ENCODE peak calls at places on chromosome 11, in nine cellular contexts. One of them, this sample, is unnamed.

GRCh38 chr11:34570584-34570983 is 50.3 kb upstream of the EHF start:
- DNase-seq in astrocyte: peak; percentile 73
- DNase-seq in mucosa of descending colon: no peak
- DNase-seq in CD4-positive, alpha-beta T cell: no peak
- DNase-seq in BJ: no peak
- DNase-seq in upper lobe of right lung: no peak
- DNase-seq in sigmoid colon: no peak
- DNase-seq in neural crest cell: no peak
- DNase-seq in lung: no peak
- DNase-seq in this sample: no peak

GRCh38 chr11:120034176-120034575 is 103.7 kb downstream of the TRIM29 start:
- DNase-seq in astrocyte: no peak
- DNase-seq in mucosa of descending colon: no peak
- DNase-seq in CD4-positive, alpha-beta T cell: no peak
- DNase-seq in BJ: no peak
- DNase-seq in upper lobe of right lung: no peak
- DNase-seq in sigmoid colon: no peak
- DNase-seq in neural crest cell: no peak
- DNase-seq in lung: no peak
- DNase-seq in this sample: no peak

GRCh38 chr11:59802639-59803176 is 7.9 kb downstream of the MRPL16 start:
- DNase-seq in astrocyte: peak; percentile 32
- DNase-seq in mucosa of descending colon: no peak
- DNase-seq in CD4-positive, alpha-beta T cell: no peak
- DNase-seq in BJ: no peak
- DNase-seq in upper lobe of right lung: no peak
- DNase-seq in sigmoid colon: no peak
- DNase-seq in neural crest cell: peak; percentile 14
- DNase-seq in lung: no peak
- DNase-seq in this sample: no peak

GRCh38 chr11:87368876-87369480 is 331.2 kb downstream of the TMEM135 start:
- DNase-seq in astrocyte: peak; percentile 60
- DNase-seq in mucosa of descending colon: no peak
- DNase-seq in CD4-positive, alpha-beta T cell: no peak
- DNase-seq in BJ: no peak
- DNase-seq in upper lobe of right lung: no peak
- DNase-seq in sigmoid colon: no peak
- DNase-seq in neural crest cell: no peak
- DNase-seq in lung: no peak
- DNase-seq in this sample: no peak

GRCh38 chr11:77088236-77089003 is 14.2 kb upstream of the OMP start:
- DNase-seq in astrocyte: no peak
- DNase-seq in mucosa of descending colon: peak; percentile 72
- DNase-seq in CD4-positive, alpha-beta T cell: no peak
- DNase-seq in BJ: no peak
- DNase-seq in upper lobe of right lung: peak; percentile 11
- DNase-seq in sigmoid colon: peak; percentile 54
- DNase-seq in neural crest cell: no peak
- DNase-seq in lung: no peak
- DNase-seq in this sample: peak; percentile 7

GRCh38 chr11:19380375-19380774 is 139.6 kb upstream of the E2F8 start:
- DNase-seq in astrocyte: peak; percentile 84
- DNase-seq in mucosa of descending colon: no peak
- DNase-seq in CD4-positive, alpha-beta T cell: no peak
- DNase-seq in BJ: peak; percentile 63
- DNase-seq in upper lobe of right lung: no peak
- DNase-seq in sigmoid colon: no peak
- DNase-seq in neural crest cell: no peak
- DNase-seq in lung: no peak
- DNase-seq in this sample: no peak

GRCh38 chr11:77502501-77502900 is 28.6 kb upstream of the PAK1 start:
- DNase-seq in astrocyte: no peak
- DNase-seq in mucosa of descending colon: no peak
- DNase-seq in CD4-positive, alpha-beta T cell: no peak
- DNase-seq in BJ: no peak
- DNase-seq in upper lobe of right lung: no peak
- DNase-seq in sigmoid colon: no peak
- DNase-seq in neural crest cell: no peak
- DNase-seq in lung: no peak
- DNase-seq in this sample: peak; percentile 23

GRCh38 chr11:279040-279965 is 1.1 kb downstream of the NLRP6 start:
- DNase-seq in astrocyte: no peak
- DNase-seq in mucosa of descending colon: peak; percentile 55
- DNase-seq in CD4-positive, alpha-beta T cell: no peak
- DNase-seq in BJ: no peak
- DNase-seq in upper lobe of right lung: peak; percentile 69
- DNase-seq in sigmoid colon: peak; percentile 58
- DNase-seq in neural crest cell: no peak
- DNase-seq in lung: no peak
- DNase-seq in this sample: no peak

DNA sequence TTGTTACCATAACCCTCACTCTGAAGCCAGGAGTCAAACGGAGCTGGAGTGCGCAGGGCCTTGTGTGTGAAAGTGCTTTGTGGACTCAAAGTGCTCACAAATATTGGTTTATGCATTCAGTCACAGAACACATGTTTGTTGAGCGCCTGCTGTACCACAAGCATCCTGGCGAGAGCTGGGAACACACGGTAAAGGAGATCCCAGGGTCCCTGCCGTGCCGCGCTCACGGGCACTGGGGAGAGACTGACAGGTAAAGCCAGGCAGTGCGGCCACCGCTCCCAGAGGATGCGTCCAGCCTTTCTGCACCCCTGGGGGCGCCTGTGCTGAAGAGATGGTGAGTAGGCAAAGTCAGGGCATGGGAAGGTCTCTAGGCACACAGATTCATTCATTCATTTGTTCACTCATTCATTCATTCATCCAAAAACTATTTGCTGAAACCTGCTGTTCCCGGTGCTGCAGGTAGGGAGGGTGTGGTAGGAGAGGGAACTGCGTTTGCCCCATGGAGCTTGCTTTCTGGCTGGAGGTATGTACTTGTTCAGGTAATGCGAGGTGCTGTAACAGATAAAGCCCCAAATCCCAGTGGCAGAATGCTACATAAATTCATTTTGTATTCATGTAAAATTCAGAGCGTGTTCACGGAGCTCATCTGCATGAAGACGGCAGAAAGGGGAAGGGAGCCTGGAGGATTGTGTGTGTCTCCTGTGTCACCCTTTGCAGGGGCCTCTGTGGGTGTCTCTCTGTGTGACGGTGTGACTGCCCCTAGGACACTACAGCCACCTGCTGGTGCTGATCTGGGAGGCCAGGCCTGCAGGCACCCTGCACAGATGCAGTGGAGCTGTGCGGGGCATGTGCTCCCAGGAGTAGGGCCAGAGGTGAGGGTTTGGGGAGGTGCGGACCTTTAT is 167.0 kb upstream of the B3GAT1 start:
- DNase-seq in astrocyte: no peak
- DNase-seq in mucosa of descending colon: peak; percentile 54
- DNase-seq in CD4-positive, alpha-beta T cell: no peak
- DNase-seq in BJ: no peak
- DNase-seq in upper lobe of right lung: no peak
- DNase-seq in sigmoid colon: peak; percentile 36
- DNase-seq in neural crest cell: no peak
- DNase-seq in lung: peak; percentile 24
- DNase-seq in this sample: no peak
- TF ChIP-seq CTCF in astrocyte: no peak
- TF ChIP-seq CTCF in mucosa of descending colon: no peak
- TF ChIP-seq CTCF in CD4-positive, alpha-beta T cell: no peak
- TF ChIP-seq CTCF in BJ: no peak
- TF ChIP-seq CTCF in upper lobe of right lung: no peak
- TF ChIP-seq CTCF in sigmoid colon: no peak
- TF ChIP-seq CTCF in neural crest cell: peak; percentile 42
- TF ChIP-seq CTCF in lung: no peak
- TF ChIP-seq CTCF in this sample: peak; percentile 3

GRCh38 chr11:63427971-63428508 is 58.5 kb downstream of the SLC22A9 start:
- DNase-seq in astrocyte: no peak
- DNase-seq in mucosa of descending colon: no peak
- DNase-seq in CD4-positive, alpha-beta T cell: no peak
- DNase-seq in BJ: no peak
- DNase-seq in upper lobe of right lung: no peak
- DNase-seq in sigmoid colon: no peak
- DNase-seq in neural crest cell: no peak
- DNase-seq in lung: no peak
- DNase-seq in this sample: no peak
- TF ChIP-seq CTCF in astrocyte: no peak
- TF ChIP-seq CTCF in mucosa of descending colon: no peak
- TF ChIP-seq CTCF in CD4-positive, alpha-beta T cell: no peak
- TF ChIP-seq CTCF in BJ: no peak
- TF ChIP-seq CTCF in upper lobe of right lung: no peak
- TF ChIP-seq CTCF in sigmoid colon: no peak
- TF ChIP-seq CTCF in neural crest cell: no peak
- TF ChIP-seq CTCF in lung: no peak
- TF ChIP-seq CTCF in this sample: no peak

GRCh38 chr11:113272281-113272680 is 42.1 kb upstream of the TTC12 start:
- DNase-seq in astrocyte: no peak
- DNase-seq in mucosa of descending colon: no peak
- DNase-seq in CD4-positive, alpha-beta T cell: no peak
- DNase-seq in BJ: no peak
- DNase-seq in upper lobe of right lung: no peak
- DNase-seq in sigmoid colon: no peak
- DNase-seq in neural crest cell: no peak
- DNase-seq in lung: no peak
- DNase-seq in this sample: no peak

GRCh38 chr11:113272927-113273615 is 41.3 kb upstream of the TTC12 start:
- DNase-seq in astrocyte: no peak
- DNase-seq in mucosa of descending colon: no peak
- DNase-seq in CD4-positive, alpha-beta T cell: no peak
- DNase-seq in BJ: no peak
- DNase-seq in upper lobe of right lung: no peak
- DNase-seq in sigmoid colon: no peak
- DNase-seq in neural crest cell: no peak
- DNase-seq in lung: no peak
- DNase-seq in this sample: no peak

GRCh38 chr11:113275602-113276001 is 38.8 kb upstream of the TTC12 start:
- DNase-seq in astrocyte: no peak
- DNase-seq in mucosa of descending colon: no peak
- DNase-seq in CD4-positive, alpha-beta T cell: no peak
- DNase-seq in BJ: no peak
- DNase-seq in upper lobe of right lung: no peak
- DNase-seq in sigmoid colon: no peak
- DNase-seq in neural crest cell: no peak
- DNase-seq in lung: no peak
- DNase-seq in this sample: no peak

GRCh38 chr11:113273720-113274119 is 40.7 kb upstream of the TTC12 start:
- DNase-seq in astrocyte: no peak
- DNase-seq in mucosa of descending colon: no peak
- DNase-seq in CD4-positive, alpha-beta T cell: no peak
- DNase-seq in BJ: no peak
- DNase-seq in upper lobe of right lung: no peak
- DNase-seq in sigmoid colon: no peak
- DNase-seq in neural crest cell: no peak
- DNase-seq in lung: no peak
- DNase-seq in this sample: peak; percentile 69

GRCh38 chr11:113274708-113275582 is 39.4 kb upstream of the TTC12 start:
- DNase-seq in astrocyte: no peak
- DNase-seq in mucosa of descending colon: no peak
- DNase-seq in CD4-positive, alpha-beta T cell: no peak
- DNase-seq in BJ: no peak
- DNase-seq in upper lobe of right lung: no peak
- DNase-seq in sigmoid colon: no peak
- DNase-seq in neural crest cell: no peak
- DNase-seq in lung: no peak
- DNase-seq in this sample: no peak
- TF ChIP-seq CTCF in astrocyte: no peak
- TF ChIP-seq CTCF in mucosa of descending colon: no peak
- TF ChIP-seq CTCF in CD4-positive, alpha-beta T cell: no peak
- TF ChIP-seq CTCF in BJ: no peak
- TF ChIP-seq CTCF in upper lobe of right lung: no peak
- TF ChIP-seq CTCF in sigmoid colon: no peak
- TF ChIP-seq CTCF in neural crest cell: peak; percentile 26
- TF ChIP-seq CTCF in lung: no peak
- TF ChIP-seq CTCF in this sample: peak; percentile 6

GRCh38 chr11:13117344-13117743 is 108.2 kb downstream of the RASSF10 start:
- DNase-seq in astrocyte: no peak
- DNase-seq in mucosa of descending colon: no peak
- DNase-seq in CD4-positive, alpha-beta T cell: no peak
- DNase-seq in BJ: no peak
- DNase-seq in upper lobe of right lung: no peak
- DNase-seq in sigmoid colon: no peak
- DNase-seq in neural crest cell: no peak
- DNase-seq in lung: no peak
- DNase-seq in this sample: no peak

GRCh38 chr11:13118194-13118593 is 109.1 kb downstream of the RASSF10 start:
- DNase-seq in astrocyte: peak; percentile 99
- DNase-seq in mucosa of descending colon: no peak
- DNase-seq in CD4-positive, alpha-beta T cell: no peak
- DNase-seq in BJ: peak; percentile 80
- DNase-seq in upper lobe of right lung: no peak
- DNase-seq in sigmoid colon: no peak
- DNase-seq in neural crest cell: no peak
- DNase-seq in lung: no peak
- DNase-seq in this sample: no peak

GRCh38 chr11:13111813-13112130 is 102.7 kb downstream of the RASSF10 start:
- DNase-seq in astrocyte: no peak
- DNase-seq in mucosa of descending colon: no peak
- DNase-seq in CD4-positive, alpha-beta T cell: no peak
- DNase-seq in BJ: no peak
- DNase-seq in upper lobe of right lung: no peak
- DNase-seq in sigmoid colon: no peak
- DNase-seq in neural crest cell: no peak
- DNase-seq in lung: no peak
- DNase-seq in this sample: no peak

GRCh38 chr11:13116491-13116890 is 107.4 kb downstream of the RASSF10 start:
- DNase-seq in astrocyte: no peak
- DNase-seq in mucosa of descending colon: no peak
- DNase-seq in CD4-positive, alpha-beta T cell: no peak
- DNase-seq in BJ: no peak
- DNase-seq in upper lobe of right lung: no peak
- DNase-seq in sigmoid colon: no peak
- DNase-seq in neural crest cell: no peak
- DNase-seq in lung: no peak
- DNase-seq in this sample: no peak

DNA sequence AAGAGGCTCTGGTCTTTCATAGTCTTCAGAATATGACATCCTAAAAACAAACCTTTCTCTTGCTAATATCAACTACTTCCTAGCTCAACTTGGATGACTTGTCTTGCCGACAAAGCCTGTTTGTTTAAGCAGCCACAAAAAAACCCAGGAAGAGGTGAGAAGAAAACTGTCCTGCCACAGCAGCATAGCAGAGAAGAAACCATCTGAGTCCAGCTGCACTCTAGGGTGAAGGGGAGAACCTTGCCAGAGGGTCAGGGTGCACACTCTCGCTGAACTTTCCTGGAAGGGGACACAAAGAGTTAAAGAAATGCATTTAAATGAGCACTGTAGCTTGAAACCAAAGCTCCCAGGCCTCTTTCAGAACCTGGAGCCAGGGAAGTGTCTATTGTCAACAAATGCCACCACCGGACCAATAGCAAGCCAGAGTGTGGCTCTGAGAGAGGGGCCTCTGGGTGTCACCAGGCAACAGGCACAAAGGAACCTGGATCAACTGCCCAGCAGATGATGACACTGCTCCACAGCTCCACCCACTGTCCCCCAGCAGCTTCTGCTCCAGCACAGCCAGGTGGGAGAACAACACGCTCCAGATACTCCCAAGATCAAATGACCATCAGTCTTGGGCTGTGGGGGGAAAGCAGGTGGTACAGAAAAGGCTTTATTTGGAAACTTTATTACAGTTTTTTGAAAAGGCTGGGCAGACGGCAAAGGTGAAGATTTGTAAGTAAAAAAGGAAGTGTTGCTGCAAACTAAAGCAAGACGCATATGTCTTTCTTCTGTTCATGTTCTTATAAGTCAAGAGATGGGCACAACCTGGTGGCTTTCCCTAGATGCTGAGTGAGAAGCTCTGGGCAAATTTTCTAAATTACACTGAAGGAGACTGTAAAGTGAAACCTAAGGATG is 105.7 kb downstream of the RASSF10 start:
- DNase-seq in astrocyte: no peak
- DNase-seq in mucosa of descending colon: no peak
- DNase-seq in CD4-positive, alpha-beta T cell: no peak
- DNase-seq in BJ: no peak
- DNase-seq in upper lobe of right lung: no peak
- DNase-seq in sigmoid colon: no peak
- DNase-seq in neural crest cell: peak; percentile 41
- DNase-seq in lung: no peak
- DNase-seq in this sample: no peak
- TF ChIP-seq CTCF in astrocyte: no peak
- TF ChIP-seq CTCF in mucosa of descending colon: no peak
- TF ChIP-seq CTCF in CD4-positive, alpha-beta T cell: no peak
- TF ChIP-seq CTCF in BJ: no peak
- TF ChIP-seq CTCF in upper lobe of right lung: no peak
- TF ChIP-seq CTCF in sigmoid colon: no peak
- TF ChIP-seq CTCF in neural crest cell: no peak
- TF ChIP-seq CTCF in lung: no peak
- TF ChIP-seq CTCF in this sample: no peak

This sample was measured in glutamatergic neuron.